ENCODE peak calls at places on chromosomes 16 and 17, in seven cellular contexts. I is T-helper 1 cell, F is endothelial cell, S is endothelial cell of umbilical vein, C is fibroblast of the conjunctiva, G is posterior vena cava, T is AML-193. K is an unnamed sample.

GRCh38 chr16:29877266-29877961 is 14.4 kb upstream of the CDIPT start:
- DNase-seq in F (peak), C (peak), T (no peak), I (no peak), S (peak), G (no peak), K (no peak)

GRCh38 chr17:42342242-42343008 is 45.8 kb downstream of the STAT3 start:
- DNase-seq in I (no peak), F (no peak), C (no peak), T (no peak), S (no peak), G (no peak), K (no peak)

GRCh38 chr16:12589676-12590075 is 214.0 kb downstream of the CPPED1 start:
- DNase-seq in C (no peak), I (no peak), S (no peak), T (no peak), F (no peak), G (peak), K (no peak)

GRCh38 chr16:17329412-17329811 is 141.3 kb downstream of the XYLT1 start:
- DNase-seq in S (no peak), I (no peak), G (no peak), T (no peak), C (no peak), F (no peak), K (no peak)

GRCh38 chr17:82257473-82257872 is 16.0 kb downstream of the CSNK1D start:
- DNase-seq in F (no peak), T (no peak), G (no peak), I (no peak), S (peak), C (no peak), K (no peak)

GRCh38 chr16:80540516-80541305 is at the start of gene DYNLRB2:
- DNase-seq in T (peak), G (peak), I (peak), C (peak), F (peak), S (peak), K (peak)

GRCh38 chr17:74241434-74241833 is 28.1 kb downstream of the TTYH2 start:
- DNase-seq in F (no peak), S (no peak), T (no peak), G (no peak), C (peak), I (no peak), K (no peak)

GRCh38 chr17:72590882-72591499 is 470.2 kb downstream of the SOX9 start:
- DNase-seq in G (peak), S (no peak), F (no peak), T (no peak), C (no peak), I (no peak), K (no peak)

GRCh38 chr17:8122391-8122922 is 1.4 kb downstream of the HES7 start:
- DNase-seq in G (peak), C (no peak), S (peak), I (no peak), T (no peak), F (no peak), K (no peak)

GRCh38 chr17:76022285-76022684 is 4.8 kb downstream of the EVPL start:
- DNase-seq in F (no peak), T (no peak), G (no peak), I (no peak), S (no peak), C (no peak), K (no peak)

GRCh38 chr16:88700636-88701482 is 5.3 kb downstream of the RNF166 start:
- DNase-seq in G (peak), S (peak), T (peak), F (peak), I (peak), C (no peak), K (peak)

GRCh38 chr16:65180986-65181710 is 59.3 kb upstream of the CDH11 start:
- DNase-seq in S (no peak), T (no peak), G (no peak), I (no peak), F (no peak), C (no peak), K (no peak)

GRCh38 chr16:69709456-69710084 is 16.8 kb downstream of the NQO1 start:
- DNase-seq in S (peak), T (peak), F (no peak), C (peak), I (no peak), G (no peak), K (no peak)

GRCh38 chr17:83135692-83136091 is 56.3 kb downstream of the METRNL start:
- DNase-seq in I (no peak), G (peak), T (no peak), C (no peak), S (no peak), F (no peak), K (peak)

GRCh38 chr16:78523212-78523995 is 423.9 kb downstream of the WWOX start:
- DNase-seq in C (no peak), F (no peak), I (no peak), S (no peak), G (no peak), T (no peak), K (no peak)

GRCh38 chr16:89132194-89133005 is 38.7 kb downstream of the ACSF3 start:
- DNase-seq in I (peak), C (no peak), S (no peak), G (peak), T (no peak), F (no peak), K (peak)

GRCh38 chr17:64457156-64457555 is 8.2 kb downstream of the MILR1 start:
- DNase-seq in S (no peak), T (no peak), F (no peak), I (no peak), G (no peak), C (no peak), K (no peak)

GRCh38 chr16:71807905-71808592 is 585 bp downstream of the AP1G1 start:
- DNase-seq in C (no peak), G (peak), I (peak), T (peak), F (peak), S (peak), K (no peak)

GRCh38 chr17:65163990-65164495 is 26.9 kb downstream of the RGS9 start:
- DNase-seq in S (no peak), G (no peak), F (no peak), T (no peak), I (no peak), C (no peak), K (no peak)

GRCh38 chr16:52713740-52714139 is 166.8 kb upstream of the TOX3 start:
- DNase-seq in S (no peak), T (no peak), F (no peak), G (no peak), I (no peak), C (no peak), K (no peak)

GRCh38 chr16:76237471-76237870 is 39.7 kb upstream of the CNTNAP4 start:
- DNase-seq in T (no peak), I (no peak), G (no peak), F (no peak), S (no peak), C (no peak), K (no peak)

GRCh38 chr16:22743401-22743800 is 70.6 kb upstream of the HS3ST2 start:
- DNase-seq in G (no peak), C (no peak), F (no peak), S (no peak), I (no peak), T (no peak), K (no peak)

GRCh38 chr16:66223176-66223780 is 143.2 kb upstream of the CDH5 start:
- DNase-seq in F (no peak), I (no peak), T (no peak), C (peak), S (no peak), G (peak), K (no peak)

GRCh38 chr16:46859719-46860152 is 24.4 kb upstream of the GPT2 start:
- DNase-seq in S (peak), C (peak), I (no peak), F (no peak), T (no peak), G (no peak), K (no peak)

GRCh38 chr17:229130-229944 is 47.9 kb upstream of the DOC2B start:
- DNase-seq in C (no peak), S (peak), I (no peak), T (no peak), G (peak), F (no peak), K (peak)

GRCh38 chr17:65204001-65204400 is 66.8 kb downstream of the RGS9 start:
- DNase-seq in G (no peak), C (no peak), T (no peak), I (no peak), F (no peak), S (no peak), K (no peak)

GRCh38 chr17:2177235-2177811 is 122.4 kb downstream of the HIC1 start:
- DNase-seq in S (peak), I (no peak), F (no peak), T (no peak), G (no peak), C (no peak), K (no peak)

GRCh38 chr17:43891851-43892671 is 15.3 kb downstream of the MPP2 start:
- DNase-seq in T (no peak), F (no peak), C (no peak), I (no peak), S (no peak), G (no peak), K (no peak)

GRCh38 chr16:86195863-86196630 is 297.1 kb downstream of the IRF8 start:
- DNase-seq in G (no peak), I (no peak), T (no peak), C (no peak), S (no peak), F (peak), K (no peak)

GRCh38 chr16:27677300-27677699 is 127.4 kb downstream of the KATNIP start:
- DNase-seq in S (peak), I (no peak), G (no peak), T (no peak), F (no peak), C (no peak), K (no peak)

GRCh38 chr17:34178047-34178446 is 77.0 kb upstream of the CCL2 start:
- DNase-seq in I (no peak), T (no peak), F (no peak), C (no peak), G (no peak), S (no peak), K (no peak)

GRCh38 chr17:67582632-67583230 is 135.0 kb upstream of the NOL11 start:
- DNase-seq in F (no peak), S (peak), I (no peak), G (no peak), C (no peak), T (no peak), K (peak)

GRCh38 chr17:40343126-40344119 is 21.1 kb downstream of the GJD3 start:
- DNase-seq in F (no peak), C (no peak), I (no peak), G (no peak), T (no peak), S (no peak), K (no peak)

GRCh38 chr16:924806-925205 is 46.0 kb downstream of the LMF1 start:
- DNase-seq in G (no peak), S (no peak), C (no peak), T (no peak), I (no peak), F (no peak), K (peak)

GRCh38 chr16:86988920-86989715 is 328.1 kb downstream of the C16orf95 start:
- DNase-seq in S (no peak), T (no peak), F (no peak), I (no peak), C (no peak), G (peak), K (peak)

GRCh38 chr17:72390675-72391501 is 270.1 kb downstream of the SOX9 start:
- DNase-seq in I (no peak), F (no peak), C (no peak), G (peak), T (no peak), S (no peak), K (no peak)

GRCh38 chr17:76997981-76998531 is 129.9 kb downstream of the MGAT5B start:
- DNase-seq in G (peak), S (no peak), T (no peak), F (no peak), C (no peak), I (no peak), K (no peak)